ENCODE peak calls at places on chromosomes 5 and 9, in nine cellular contexts. F, J, V, G, B, A, W, K and H are unnamed samples.

GRCh38 chr5:67182406-67182805 is 14.2 kb downstream of the CD180 start:
- DNase-seq in K (peak; percentile 82), A (no peak), G (no peak), F (peak; percentile 63), W (peak; percentile 36), J (no peak), V (no peak), B (no peak), H (peak; percentile 64)

GRCh38 chr5:55176176-55176818 is 3.3 kb upstream of the CDC20B start:
- DNase-seq in J (no peak), B (no peak), K (peak; percentile 93), V (peak; percentile 84), A (peak; percentile 62), G (peak; percentile 44), F (peak; percentile 82), W (peak; percentile 93), H (no peak)

GRCh38 chr9:114525505-114525904 is 20.2 kb upstream of the WHRN start:
- DNase-seq in B (no peak), W (no peak), F (no peak), K (peak; percentile 10), V (no peak), J (no peak), G (no peak), A (no peak), H (peak; percentile 34)

GRCh38 chr9:115601456-115601855 is 483.5 kb upstream of the TNC start:
- DNase-seq in K (no peak), G (no peak), V (no peak), B (no peak), W (no peak), F (no peak), J (no peak), A (no peak), H (no peak)

GRCh38 chr5:110896901-110897300 is 158.1 kb downstream of the SLC25A46 start:
- DNase-seq in G (no peak), B (no peak), J (no peak), F (no peak), V (no peak), W (no peak), K (no peak), A (no peak), H (peak; percentile 56)

GRCh38 chr5:88355490-88356050 is 86.9 kb upstream of the TMEM161B start:
- DNase-seq in J (no peak), A (no peak), V (no peak), B (no peak), K (no peak), G (no peak), W (no peak), F (no peak), H (no peak)

GRCh38 chr5:76403963-76404693 is 1.0 kb downstream of the IQGAP2 start:
- DNase-seq in W (peak; percentile 93), F (no peak), J (peak; percentile 52), A (peak; percentile 79), V (no peak), B (peak; percentile 62), G (peak; percentile 80), K (peak; percentile 94), H (no peak)

GRCh38 chr9:124108216-124108615 is 96.6 kb downstream of the LHX2 start:
- DNase-seq in K (no peak), J (no peak), G (no peak), B (no peak), F (no peak), A (no peak), W (no peak), V (no peak), H (no peak)

GRCh38 chr5:33338336-33339110 is 102.2 kb upstream of the TARS1 start:
- DNase-seq in A (no peak), V (no peak), K (no peak), G (no peak), W (no peak), F (no peak), J (no peak), B (no peak), H (no peak)

GRCh38 chr9:123473226-123473625 is 117.2 kb downstream of the CRB2 start:
- DNase-seq in G (no peak), A (no peak), J (no peak), K (no peak), V (peak; percentile 56), W (no peak), B (no peak), F (no peak), H (no peak)

GRCh38 chr9:114484854-114485443 is 20.3 kb downstream of the WHRN start:
- DNase-seq in A (peak; percentile 60), J (peak; percentile 41), F (no peak), V (no peak), W (no peak), B (no peak), G (peak; percentile 61), K (no peak), H (peak; percentile 45)